ENCODE peak calls at places on chromosomes 4 and X, in four cellular contexts. Q is GM12878, R is H1, W is HepG2. Y is an unnamed sample.

GRCh38 chr4:87506974-87507701 is 22.0 kb downstream of the SPARCL1 start:
- DNase-seq in Q (no peak), R (no peak), W (no peak), Y (no peak)

GRCh38 chr4:28101583-28101982 is 1240.9 kb downstream of the STIM2 start:
- DNase-seq in Q (no peak), R (no peak), W (no peak), Y (no peak)

GRCh38 chrX:110156167-110156754 is 153.3 kb downstream of the TMEM164 start:
- DNase-seq in Q (no peak), R (no peak), W (no peak), Y (no peak)

GRCh38 chr4:151674804-151675290 is 86.0 kb downstream of the GATB start:
- DNase-seq in Q (no peak), R (peak; percentile 43), W (no peak), Y (no peak)

GRCh38 chr4:48337726-48338125 is 3.6 kb upstream of the SLAIN2 start:
- DNase-seq in Q (no peak), R (no peak), W (no peak), Y (no peak)

GRCh38 chrX:21374163-21374993 is at the start of gene CNKSR2:
- DNase-seq in Q (no peak), R (no peak), W (no peak), Y (peak; percentile 60)

GRCh38 chr4:13678186-13678924 is 50.8 kb upstream of the BOD1L1 start:
- DNase-seq in Q (no peak), R (no peak), W (no peak), Y (no peak)

GRCh38 chr4:105194328-105195231 is 47.9 kb downstream of the TET2 start:
- DNase-seq in Q (peak; percentile 55), R (no peak), W (no peak), Y (no peak)

GRCh38 chr4:23685481-23685880 is 204.4 kb downstream of the PPARGC1A start:
- DNase-seq in Q (no peak), R (no peak), W (no peak), Y (no peak)

GRCh38 chr4:25981749-25982148 is 67.7 kb downstream of the SMIM20 start:
- DNase-seq in Q (no peak), R (no peak), W (no peak), Y (no peak)

GRCh38 chrX:113919387-113919786 is 664.5 kb upstream of the HTR2C start:
- DNase-seq in Q (no peak), R (no peak), W (no peak), Y (no peak)

GRCh38 chrX:43962636-43963035 is 10.6 kb downstream of the NDP start:
- DNase-seq in Q (no peak), R (no peak), W (no peak), Y (no peak)

GRCh38 chr4:13413719-13414437 is 70.3 kb downstream of the RAB28 start:
- DNase-seq in Q (no peak), R (no peak), W (no peak), Y (no peak)

DNA sequence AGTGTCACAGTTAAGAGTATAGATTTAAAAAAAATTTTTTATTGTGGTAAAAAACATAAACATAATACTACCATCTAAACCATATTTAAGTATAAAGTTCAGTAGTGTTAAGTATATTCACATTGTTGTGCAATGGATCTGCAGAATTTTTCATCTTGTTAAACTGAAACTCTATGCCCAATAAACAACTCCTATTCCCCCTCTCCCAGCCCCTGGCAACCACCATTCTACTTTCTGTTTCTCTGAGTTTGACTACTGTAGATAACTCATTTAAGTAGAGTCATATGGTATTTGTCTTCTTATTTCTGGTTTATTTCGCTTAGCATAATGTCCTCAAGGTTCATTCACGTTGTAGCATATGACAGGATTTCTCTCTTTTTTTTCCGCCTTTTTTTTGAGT is 112.4 kb downstream of the PTTG2 start:
- DNase-seq in Q (no peak), R (no peak), W (no peak), Y (no peak)
- H3K9ac ChIP-seq in Q (no peak overlapping the region), R (no peak overlapping the region), W (peak overlapping the region; percentile 49), Y (no peak overlapping the region)

GRCh38 chr4:153905231-153905630 is 116.3 kb upstream of the SFRP2 start:
- DNase-seq in Q (no peak), R (no peak), W (no peak), Y (no peak)

GRCh38 chr4:153909672-153910071 is 120.8 kb upstream of the SFRP2 start:
- DNase-seq in Q (no peak), R (no peak), W (no peak), Y (no peak)

GRCh38 chr4:153900426-153900825 is 111.5 kb upstream of the SFRP2 start:
- DNase-seq in Q (no peak), R (no peak), W (no peak), Y (no peak)

GRCh38 chr4:153901220-153901619 is 112.3 kb upstream of the SFRP2 start:
- DNase-seq in Q (no peak), R (no peak), W (no peak), Y (no peak)

DNA sequence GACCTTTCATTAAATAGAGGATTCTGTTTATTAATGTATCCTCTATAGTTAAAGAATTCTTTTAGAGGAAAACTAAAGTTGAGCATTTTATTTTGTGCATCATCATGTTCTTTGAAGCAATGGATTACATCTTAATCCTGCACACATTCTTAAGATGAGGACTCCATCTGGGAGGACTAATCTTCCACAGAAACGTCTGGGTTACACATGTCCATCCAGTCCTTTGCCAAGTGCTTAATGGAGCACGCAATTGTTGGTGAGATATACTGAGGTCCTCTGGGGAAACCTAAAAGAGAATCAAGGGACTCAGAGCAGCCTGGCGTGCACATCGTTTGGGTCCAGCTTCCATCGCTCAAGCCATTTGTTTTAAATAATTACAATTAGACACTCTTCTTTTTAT is 115.1 kb upstream of the SFRP2 start:
- DNase-seq in Q (no peak), R (no peak), W (no peak), Y (no peak)
- TF ChIP-seq SUZ12 in Q (no peak), R (no peak), W (no peak), Y (no peak)

DNA sequence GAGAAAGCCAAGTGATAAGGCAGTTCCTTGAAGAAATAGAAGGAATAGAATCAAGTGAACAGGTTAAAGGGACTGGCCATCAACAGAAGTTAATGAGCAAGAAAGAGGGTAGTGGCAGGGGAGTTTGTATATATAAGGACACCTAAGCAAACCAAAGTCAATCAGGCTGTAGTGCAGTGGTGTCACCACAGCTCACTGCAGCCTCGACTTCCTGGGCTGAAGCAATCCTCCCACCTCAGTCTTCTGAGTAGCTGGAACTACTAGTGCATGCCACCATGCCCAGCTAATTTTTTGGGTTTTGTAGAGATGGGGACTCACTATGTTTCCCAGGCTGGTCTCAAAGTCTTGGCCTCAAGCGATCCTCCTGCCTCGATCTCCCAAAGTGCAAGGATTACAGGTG is 15.9 kb downstream of the ACOT9 start:
- DNase-seq in Q (no peak), R (no peak), W (no peak), Y (no peak)
- H3K9ac ChIP-seq in Q (no peak overlapping the region), R (no peak overlapping the region), W (no peak overlapping the region), Y (no peak overlapping the region)

GRCh38 chrX:105136786-105137185 is 83.7 kb downstream of the TEX13A start:
- DNase-seq in Q (no peak), R (no peak), W (no peak), Y (no peak)
- TF ChIP-seq SUZ12 in Q (no peak), R (no peak), W (no peak), Y (no peak)

GRCh38 chrX:4382273-4382672 is 668.8 kb upstream of the PRKX start:
- DNase-seq in Q (no peak), R (peak; percentile 13), W (no peak), Y (peak; percentile 57)
- H3K9ac ChIP-seq in Q (no peak overlapping the region), R (no peak overlapping the region), W (no peak overlapping the region), Y (no peak overlapping the region)

DNA sequence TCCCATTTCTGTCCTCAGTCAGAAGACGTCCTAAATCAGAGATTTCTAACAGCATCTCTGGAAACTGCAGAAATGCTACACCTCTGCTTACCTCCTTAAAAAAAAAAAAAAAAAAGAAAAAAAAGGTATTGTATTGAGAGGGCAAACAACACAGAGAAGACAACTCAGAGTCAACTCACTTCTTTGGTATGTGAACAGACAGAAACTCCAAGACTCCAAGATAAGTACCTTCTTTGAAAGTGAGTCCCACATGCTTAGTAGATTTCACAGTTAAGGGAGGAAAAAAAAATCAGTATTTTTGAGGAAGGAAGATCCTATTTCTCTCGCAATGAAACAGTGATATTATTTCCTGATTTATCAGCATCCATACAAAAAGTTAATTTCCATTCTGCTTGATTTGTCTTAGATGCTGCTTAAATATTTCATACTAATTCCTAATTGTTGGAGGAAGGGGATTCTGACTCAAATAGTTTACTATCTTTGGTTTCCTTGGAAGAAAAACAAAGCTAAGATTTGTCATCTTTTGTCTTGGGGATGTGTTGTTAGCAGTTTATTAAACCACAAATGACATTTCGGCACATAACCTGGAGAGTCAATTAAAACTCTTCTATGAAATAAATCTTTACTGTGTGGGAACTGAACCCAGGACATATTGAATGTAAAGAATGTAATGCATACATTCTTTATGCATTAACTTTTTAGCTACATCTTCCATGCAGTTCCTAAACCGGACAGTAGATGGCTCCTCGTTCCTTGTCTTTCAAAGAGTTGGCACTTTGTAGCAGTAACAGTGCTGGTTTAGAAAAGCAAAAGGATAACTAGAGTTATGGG is 4.7 kb downstream of the RASGEF1B start:
- DNase-seq in Q (peak; percentile 11), R (no peak), W (peak; percentile 56), Y (no peak)
- TF ChIP-seq SUZ12 in Q (no peak), R (no peak), W (no peak), Y (no peak)

GRCh38 chrX:117752745-117753144 is 363.9 kb downstream of the KLHL13 start:
- DNase-seq in Q (no peak), R (no peak), W (no peak), Y (no peak)

GRCh38 chrX:117751155-117751554 is 365.5 kb downstream of the KLHL13 start:
- DNase-seq in Q (no peak), R (no peak), W (no peak), Y (no peak)
- H3K9ac ChIP-seq in Q (no peak overlapping the region), R (no peak overlapping the region), W (no peak overlapping the region), Y (no peak overlapping the region)